ENCODE peak calls at places on chromosomes 11 and 22, in four cellular contexts. One of them, this sample, is unnamed.

GRCh38 chr11:8685306-8685705 is 2.7 kb downstream of the RPL27A start:
- DNase-seq in amygdala: no peak
- DNase-seq in T follicular helper cell: no peak
- DNase-seq in HT-29: no peak
- DNase-seq in this sample: no peak

GRCh38 chr11:47991266-47991830 is 11.0 kb downstream of the PTPRJ start:
- DNase-seq in amygdala: no peak
- DNase-seq in T follicular helper cell: no peak
- DNase-seq in HT-29: peak
- DNase-seq in this sample: no peak

GRCh38 chr11:71504526-71504925 is 22.5 kb upstream of the KRTAP5-7 start:
- DNase-seq in amygdala: no peak
- DNase-seq in T follicular helper cell: no peak
- DNase-seq in HT-29: peak
- DNase-seq in this sample: no peak

GRCh38 chr11:15412054-15412453 is 297.3 kb downstream of the INSC start:
- DNase-seq in amygdala: no peak
- DNase-seq in T follicular helper cell: no peak
- DNase-seq in HT-29: no peak
- DNase-seq in this sample: no peak

GRCh38 chr11:127074151-127074761 is 73.7 kb upstream of the KIRREL3 start:
- DNase-seq in amygdala: peak
- DNase-seq in T follicular helper cell: no peak
- DNase-seq in HT-29: peak
- DNase-seq in this sample: peak

GRCh38 chr11:116501728-116502127 is 271.1 kb downstream of the BUD13 start:
- DNase-seq in amygdala: no peak
- DNase-seq in T follicular helper cell: no peak
- DNase-seq in HT-29: no peak
- DNase-seq in this sample: no peak

GRCh38 chr11:47918882-47919495 is 61.4 kb upstream of the PTPRJ start:
- DNase-seq in amygdala: no peak
- DNase-seq in T follicular helper cell: no peak
- DNase-seq in HT-29: peak
- DNase-seq in this sample: peak

GRCh38 chr11:61683961-61684869 is 4.0 kb downstream of the DAGLA start:
- DNase-seq in amygdala: no peak
- DNase-seq in T follicular helper cell: no peak
- DNase-seq in HT-29: no peak
- DNase-seq in this sample: peak

GRCh38 chr11:128022007-128022368 is 565.4 kb downstream of the ETS1 start:
- DNase-seq in amygdala: no peak
- DNase-seq in T follicular helper cell: no peak
- DNase-seq in HT-29: no peak
- DNase-seq in this sample: peak

GRCh38 chr11:76242004-76242779 is 35.9 kb upstream of the WNT11 start:
- DNase-seq in amygdala: no peak
- DNase-seq in T follicular helper cell: no peak
- DNase-seq in HT-29: no peak
- DNase-seq in this sample: no peak

GRCh38 chr11:61336171-61336935 is 3.3 kb downstream of the TKFC start:
- DNase-seq in amygdala: peak
- DNase-seq in T follicular helper cell: peak
- DNase-seq in HT-29: peak
- DNase-seq in this sample: peak

GRCh38 chr11:65855927-65856363 is 2.0 kb downstream of the CFL1 start:
- DNase-seq in amygdala: no peak
- DNase-seq in T follicular helper cell: no peak
- DNase-seq in HT-29: no peak
- DNase-seq in this sample: no peak

GRCh38 chr11:355581-356458 is 13.5 kb upstream of the B4GALNT4 start:
- DNase-seq in amygdala: peak
- DNase-seq in T follicular helper cell: peak
- DNase-seq in HT-29: peak
- DNase-seq in this sample: peak

GRCh38 chr11:46725338-46726205 is 6.6 kb downstream of the F2 start:
- DNase-seq in amygdala: no peak
- DNase-seq in T follicular helper cell: no peak
- DNase-seq in HT-29: no peak
- DNase-seq in this sample: no peak

GRCh38 chr22:29704528-29705285 is 15.1 kb upstream of the CABP7 start:
- DNase-seq in amygdala: peak
- DNase-seq in T follicular helper cell: no peak
- DNase-seq in HT-29: peak
- DNase-seq in this sample: peak

GRCh38 chr11:6618117-6619020 is 853 bp downstream of the TPP1 start:
- DNase-seq in amygdala: peak
- DNase-seq in T follicular helper cell: peak
- DNase-seq in HT-29: peak
- DNase-seq in this sample: peak

GRCh38 chr22:31141551-31141950 is 1.2 kb upstream of the PLA2G3 start:
- DNase-seq in amygdala: no peak
- DNase-seq in T follicular helper cell: no peak
- DNase-seq in HT-29: no peak
- DNase-seq in this sample: no peak

GRCh38 chr22:23520875-23521441 is 59.1 kb downstream of the IGLL1 start:
- DNase-seq in amygdala: peak
- DNase-seq in T follicular helper cell: no peak
- DNase-seq in HT-29: no peak
- DNase-seq in this sample: peak